ENCODE peak calls at places on chromosomes 7 and 10, in seven cellular contexts. I is ascending aorta, D is Peyer's patch, V is heart right ventricle, A is body of pancreas, H is left ventricle myocardium inferior, B is fibroblast of lung. O is an unnamed sample.

GRCh38 chr10:67520924-67521520 is 175.0 kb downstream of the CTNNA3 start:
- DNase-seq in B (peak), A (peak), V (no peak), D (peak), H (no peak), I (no peak), O (peak)

GRCh38 chr7:135109976-135110375 is 37.9 kb upstream of the TMEM140 start:
- DNase-seq in I (no peak), B (no peak), H (no peak), A (no peak), D (no peak), V (no peak), O (no peak)

GRCh38 chr7:11212080-11212711 is 238.5 kb downstream of the PHF14 start:
- DNase-seq in B (peak), H (no peak), I (no peak), A (peak), D (peak), V (no peak), O (peak)

GRCh38 chr10:62492012-62492869 is 118.1 kb downstream of the ZNF365 start:
- DNase-seq in I (no peak), V (no peak), B (peak), D (no peak), H (no peak), A (peak), O (no peak)

GRCh38 chr7:40437498-40437897 is 302.7 kb downstream of the SUGCT start:
- DNase-seq in A (no peak), I (no peak), H (no peak), B (peak), V (no peak), D (no peak), O (peak)

GRCh38 chr10:35194906-35195305 is 68.3 kb downstream of the CREM start:
- DNase-seq in D (no peak), V (no peak), H (no peak), A (peak), I (no peak), B (peak), O (no peak)

GRCh38 chr7:127702253-127702652 is 50.3 kb downstream of the SND1 start:
- DNase-seq in D (no peak), I (no peak), H (no peak), B (no peak), A (no peak), V (no peak), O (no peak)

GRCh38 chr7:97014145-97014544 is 8.8 kb downstream of the DLX6 start:
- DNase-seq in A (no peak), H (no peak), V (no peak), D (no peak), I (no peak), B (no peak), O (no peak)

GRCh38 chr10:121681982-121682687 is 83.9 kb upstream of the FGFR2 start:
- DNase-seq in V (no peak), I (no peak), D (no peak), B (no peak), H (no peak), A (no peak), O (no peak)

GRCh38 chr7:135938563-135938962 is 38.6 kb downstream of the MTPN start:
- DNase-seq in A (no peak), I (no peak), H (no peak), B (no peak), D (no peak), V (no peak), O (no peak)

GRCh38 chr7:86926732-86927131 is 132.7 kb downstream of the ELAPOR2 start:
- DNase-seq in V (no peak), H (no peak), D (peak), I (no peak), A (peak), B (peak), O (no peak)

GRCh38 chr7:97011104-97011503 is 5.8 kb downstream of the DLX6 start:
- DNase-seq in V (no peak), H (no peak), A (no peak), I (no peak), B (no peak), D (no peak), O (no peak)

GRCh38 chr7:159036916-159037605 is 107.6 kb downstream of the VIPR2 start:
- DNase-seq in I (no peak), A (no peak), V (no peak), H (no peak), D (no peak), B (no peak), O (no peak)

GRCh38 chr10:79353000-79353406 is 5.7 kb downstream of the PPIF start:
- DNase-seq in V (no peak), I (no peak), A (peak), H (no peak), D (peak), B (no peak), O (no peak)

GRCh38 chr10:120460776-120461175 is 3.7 kb downstream of the PLPP4 start:
- DNase-seq in B (peak), V (no peak), I (no peak), H (no peak), D (no peak), A (no peak), O (peak)

GRCh38 chr7:34320926-34321609 is 336.9 kb upstream of the NPSR1 start:
- DNase-seq in B (peak), I (no peak), D (peak), A (peak), V (peak), H (peak), O (no peak)

GRCh38 chr7:1995426-1995825 is 237.3 kb downstream of the MAD1L1 start:
- DNase-seq in V (no peak), B (no peak), I (no peak), A (no peak), H (no peak), D (no peak), O (no peak)

GRCh38 chr7:76225379-76225778 is 23.7 kb downstream of the SRRM3 start:
- DNase-seq in H (no peak), I (no peak), V (peak), D (no peak), B (peak), A (no peak), O (no peak)

GRCh38 chr10:3886666-3887251 is 101.8 kb upstream of the KLF6 start:
- DNase-seq in A (peak), B (peak), I (no peak), H (no peak), D (peak), V (no peak), O (peak)

GRCh38 chr10:81096558-81096957 is 558.9 kb downstream of the SH2D4B start:
- DNase-seq in B (no peak), V (no peak), H (no peak), I (no peak), D (no peak), A (no peak), O (no peak)

GRCh38 chr7:142697270-142697669 is 52.0 kb upstream of the PRSS1 start:
- DNase-seq in D (no peak), I (no peak), A (peak), H (no peak), V (no peak), B (no peak), O (no peak)

GRCh38 chr7:39252916-39253315 is 275.2 kb downstream of the POU6F2 start:
- DNase-seq in V (no peak), H (no peak), I (no peak), A (no peak), D (no peak), B (peak), O (peak)

GRCh38 chr10:96560970-96561887 is 25.6 kb downstream of the TM9SF3 start:
- DNase-seq in I (no peak), B (peak), V (no peak), A (no peak), D (peak), H (no peak), O (no peak)

GRCh38 chr7:74637745-74638144 is 19.8 kb upstream of the GTF2I start:
- DNase-seq in V (no peak), A (no peak), B (no peak), H (no peak), I (no peak), D (no peak), O (no peak)

GRCh38 chr7:1854521-1855395 is 184.7 kb downstream of the ELFN1 start:
- DNase-seq in B (no peak), H (peak), A (no peak), D (peak), V (peak), I (no peak), O (no peak)

GRCh38 chr7:47375590-47375989 is 206.3 kb downstream of the TNS3 start:
- DNase-seq in I (no peak), V (no peak), B (peak), H (no peak), A (no peak), D (no peak), O (no peak)

GRCh38 chr10:5584895-5585516 is 60.2 kb downstream of the CALML3 start:
- DNase-seq in D (no peak), B (peak), H (no peak), V (no peak), A (no peak), I (no peak), O (peak)

GRCh38 chr10:26556756-26557640 is 118.9 kb downstream of the APBB1IP start:
- DNase-seq in V (no peak), I (no peak), B (peak), H (no peak), D (peak), A (peak), O (no peak)

GRCh38 chr7:135905858-135906257 is 71.3 kb downstream of the MTPN start:
- DNase-seq in B (peak), D (no peak), H (no peak), A (no peak), I (no peak), V (no peak), O (no peak)

GRCh38 chr10:35909291-35909690 is 267.2 kb upstream of the FZD8 start:
- DNase-seq in V (no peak), A (no peak), I (no peak), H (no peak), D (no peak), B (peak), O (no peak)

GRCh38 chr7:2953099-2953498 is 90.6 kb downstream of the CARD11 start:
- DNase-seq in B (peak), V (no peak), H (no peak), I (no peak), D (peak), A (no peak), O (no peak)

GRCh38 chr7:105408791-105409410 is 20.2 kb upstream of the SRPK2 start:
- DNase-seq in H (no peak), B (no peak), I (no peak), A (no peak), V (no peak), D (no peak), O (no peak)

GRCh38 chr7:10707519-10707918 is 266.2 kb upstream of the PHF14 start:
- DNase-seq in V (no peak), D (no peak), I (no peak), B (peak), H (no peak), A (no peak), O (no peak)

GRCh38 chr7:5234852-5235831 is 45.1 kb downstream of the WIPI2 start:
- DNase-seq in I (no peak), A (no peak), V (no peak), D (peak), H (no peak), B (peak), O (no peak)

GRCh38 chr10:76324283-76324682 is 892.9 kb downstream of the LRMDA start:
- DNase-seq in V (peak), B (no peak), A (peak), H (peak), D (peak), I (peak), O (no peak)

GRCh38 chr10:119256030-119256429 is 48.7 kb downstream of the GRK5 start:
- DNase-seq in D (no peak), H (no peak), I (no peak), V (no peak), A (no peak), B (no peak), O (no peak)

GRCh38 chr10:15712903-15713302 is 6.8 kb downstream of the ITGA8 start:
- DNase-seq in B (peak), A (no peak), I (no peak), H (no peak), V (no peak), D (no peak), O (peak)

GRCh38 chr7:48183370-48183743 is 12.1 kb downstream of the ABCA13 start:
- DNase-seq in I (no peak), D (no peak), V (no peak), B (peak), A (no peak), H (no peak), O (no peak)

GRCh38 chr10:30455816-30456215 is 21.8 kb downstream of the MAP3K8 start:
- DNase-seq in I (no peak), A (no peak), H (peak), B (no peak), D (peak), V (no peak), O (no peak)

GRCh38 chr7:157445956-157446295 is 109.1 kb downstream of the DNAJB6 start:
- DNase-seq in V (no peak), D (peak), H (no peak), I (no peak), A (no peak), B (no peak), O (no peak)
- TF ChIP-seq CTCF in V (no peak), D (no peak), H (no peak), I (no peak), A (no peak), B (no peak), O (no peak)

DNA sequence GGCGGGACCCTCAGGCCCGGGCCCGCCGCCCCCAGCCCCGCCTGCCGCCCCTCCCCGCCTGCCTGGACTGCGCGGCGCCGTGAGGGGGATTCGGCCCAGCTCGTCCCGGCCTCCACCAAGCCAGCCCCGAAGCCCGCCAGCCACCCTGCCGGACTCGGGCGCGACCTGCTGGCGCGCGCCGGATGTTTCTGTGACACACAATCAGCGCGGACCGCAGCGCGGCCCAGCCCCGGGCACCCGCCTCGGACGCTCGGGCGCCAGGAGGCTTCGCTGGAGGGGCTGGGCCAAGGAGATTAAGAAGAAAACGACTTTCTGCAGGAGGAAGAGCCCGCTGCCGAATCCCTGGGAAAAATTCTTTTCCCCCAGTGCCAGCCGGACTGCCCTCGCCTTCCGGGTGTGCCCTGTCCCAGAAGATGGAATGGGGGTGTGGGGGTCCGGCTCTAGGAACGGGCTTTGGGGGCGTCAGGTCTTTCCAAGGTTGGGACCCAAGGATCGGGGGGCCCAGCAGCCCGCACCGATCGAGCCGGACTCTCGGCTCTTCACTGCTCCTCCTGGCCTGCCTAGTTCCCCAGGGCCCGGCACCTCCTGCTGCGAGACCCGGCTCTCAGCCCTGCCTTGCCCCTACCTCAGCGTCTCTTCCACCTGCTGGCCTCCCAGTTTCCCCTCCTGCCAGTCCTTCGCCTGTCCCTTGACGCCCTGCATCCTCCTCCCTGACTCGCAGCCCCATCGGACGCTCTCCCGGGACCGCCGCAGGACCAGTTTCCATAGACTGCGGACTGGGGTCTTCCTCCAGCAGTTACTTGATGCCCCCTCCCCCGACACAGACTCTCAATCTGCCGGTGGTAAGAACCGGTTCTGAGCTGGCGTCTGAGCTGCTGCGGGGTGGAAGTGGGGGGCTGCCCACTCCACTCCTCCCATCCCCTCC is 82.7 kb downstream of the PAX2 start:
- DNase-seq in H (peak), I (no peak), B (peak), A (peak), D (peak), V (peak), O (no peak)
- H3K4me3 ChIP-seq in H (peak), I (peak), B (no peak), A (peak), D (peak), V (peak), O (no peak)

GRCh38 chr10:32376780-32377179 is 29.8 kb upstream of the EPC1 start:
- DNase-seq in V (no peak), A (no peak), I (no peak), B (no peak), D (no peak), H (no peak), O (no peak)

GRCh38 chr10:32378371-32379301 is 31.7 kb upstream of the EPC1 start:
- DNase-seq in I (peak), A (peak), V (peak), H (peak), B (peak), D (peak), O (peak)

GRCh38 chr10:32376027-32376426 is 29.1 kb upstream of the EPC1 start:
- DNase-seq in V (no peak), B (no peak), D (no peak), H (no peak), A (no peak), I (no peak), O (no peak)

GRCh38 chr10:32379314-32379949 is 32.5 kb upstream of the EPC1 start:
- DNase-seq in V (no peak), A (peak), H (no peak), D (no peak), B (peak), I (no peak), O (no peak)

GRCh38 chr10:32377458-32378370 is 30.8 kb upstream of the EPC1 start:
- DNase-seq in H (no peak), A (peak), D (no peak), I (no peak), V (no peak), B (peak), O (no peak)
- TF ChIP-seq CTCF in H (peak), A (no peak), D (peak), I (no peak), V (peak), B (peak), O (peak)

DNA sequence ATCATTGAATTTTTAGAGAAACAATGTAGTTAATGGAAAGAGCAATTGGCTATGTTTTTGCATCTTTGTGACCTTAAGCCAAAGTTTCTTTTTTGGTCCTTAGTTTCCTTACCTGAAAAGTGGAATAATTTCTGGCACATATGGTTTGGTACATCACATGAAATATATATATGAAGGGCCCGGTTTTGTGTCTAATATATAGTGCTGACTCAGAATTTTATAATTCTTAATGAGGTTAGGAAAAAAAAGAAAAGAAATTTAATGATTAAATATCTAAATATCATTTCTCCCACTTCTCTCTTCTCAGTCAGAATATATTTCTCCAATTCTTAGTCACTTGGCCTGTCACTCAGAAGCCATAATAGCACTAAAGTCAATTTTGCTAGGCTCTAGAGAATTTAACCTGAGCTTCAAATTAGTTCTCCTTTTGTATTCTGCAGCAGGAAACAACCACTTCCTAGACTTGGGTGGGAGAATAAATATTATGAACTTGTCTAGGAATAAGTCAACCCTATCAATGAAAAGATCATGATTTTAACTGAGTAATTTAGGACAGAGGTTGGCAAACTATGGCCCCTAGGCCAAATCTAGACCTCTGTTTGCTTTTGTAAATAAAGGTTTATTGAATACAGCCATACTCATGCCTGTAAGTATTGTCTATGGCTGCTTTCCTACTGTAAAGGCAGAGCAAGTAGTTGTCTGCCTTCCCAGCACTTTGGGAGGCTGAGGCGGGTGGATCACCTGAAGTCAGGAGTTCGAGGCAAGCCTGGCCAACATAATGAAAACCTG is 34.6 kb downstream of the PPP1R9A start:
- DNase-seq in V (no peak), I (no peak), B (no peak), H (no peak), A (no peak), D (no peak), O (no peak)
- H3K4me3 ChIP-seq in V (no peak), I (no peak), B (no peak), H (no peak), A (no peak), D (no peak), O (no peak)

DNA sequence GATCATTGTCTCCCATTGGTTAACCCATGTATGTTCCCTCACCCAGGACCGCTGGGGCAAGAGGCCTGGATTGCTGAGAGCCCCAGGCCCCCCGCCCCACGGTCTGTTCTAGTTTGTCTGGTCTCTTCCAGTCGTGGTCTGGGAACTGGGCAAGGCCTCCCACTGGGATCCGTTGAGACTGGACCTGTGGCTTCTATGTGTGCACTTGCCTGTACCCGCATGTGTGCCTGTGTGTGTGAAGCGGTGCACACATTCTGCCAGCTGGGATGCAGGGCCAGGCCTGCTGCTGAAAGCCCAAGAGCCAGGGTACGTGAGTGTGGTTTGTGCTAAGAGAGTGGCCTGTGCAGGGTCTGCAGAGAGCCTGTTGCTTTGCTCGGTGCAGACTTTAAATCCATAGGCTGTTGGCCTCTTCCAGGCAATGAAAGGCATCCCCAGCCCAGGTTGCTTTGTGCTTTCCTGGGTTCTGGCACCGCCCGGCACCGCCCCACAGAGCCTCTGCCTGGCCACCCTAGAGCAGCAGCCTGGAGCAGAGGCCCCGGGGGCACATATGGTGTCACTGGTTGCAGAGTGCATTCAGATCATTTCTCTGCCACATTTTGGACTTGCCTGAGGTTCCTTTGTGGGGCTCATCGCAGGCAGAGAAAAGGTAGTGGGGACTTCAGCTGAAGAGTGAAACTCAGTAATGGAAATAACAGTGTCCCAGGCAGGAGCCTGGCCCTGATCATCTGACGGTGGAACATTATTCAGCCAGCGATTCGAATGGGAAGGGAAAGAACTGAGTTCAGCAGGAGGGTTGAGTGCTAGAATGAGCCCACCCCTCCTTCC is 215.5 kb downstream of the GLRX3 start:
- DNase-seq in B (no peak), V (no peak), H (no peak), I (no peak), A (no peak), D (no peak), O (no peak)
- TF ChIP-seq CTCF in B (no peak), V (no peak), H (no peak), I (no peak), A (no peak), D (no peak), O (no peak)